ENCODE peak calls at places on chromosomes 3 and 15, in ten cellular contexts. One of them, this sample, is unnamed.
A peak's percentile ranks its signal among the peaks of the same experiment; 100 is the strongest.

GRCh38 chr3:148932976-148933375 is 58.4 kb upstream of the GYG1 start:
- DNase-seq in gastrocnemius medialis: no peak
- DNase-seq in heart left ventricle: no peak
- DNase-seq in breast epithelium: no peak
- DNase-seq in tibial nerve: no peak
- DNase-seq in A549: no peak
- DNase-seq in ovary: no peak
- DNase-seq in vagina: no peak
- DNase-seq in HCT116: no peak
- DNase-seq in uterus: no peak
- DNase-seq in this sample: no peak

GRCh38 chr3:174662653-174663052 is 196.5 kb upstream of the NAALADL2 start:
- DNase-seq in gastrocnemius medialis: no peak
- DNase-seq in heart left ventricle: no peak
- DNase-seq in breast epithelium: no peak
- DNase-seq in tibial nerve: no peak
- DNase-seq in A549: no peak
- DNase-seq in ovary: no peak
- DNase-seq in vagina: no peak
- DNase-seq in HCT116: no peak
- DNase-seq in uterus: no peak
- DNase-seq in this sample: no peak

GRCh38 chr3:78116874-78117273 is 1077.0 kb downstream of the ROBO2 start:
- DNase-seq in gastrocnemius medialis: no peak
- DNase-seq in heart left ventricle: no peak
- DNase-seq in breast epithelium: no peak
- DNase-seq in tibial nerve: no peak
- DNase-seq in A549: no peak
- DNase-seq in ovary: no peak
- DNase-seq in vagina: no peak
- DNase-seq in HCT116: no peak
- DNase-seq in uterus: no peak
- DNase-seq in this sample: no peak

GRCh38 chr15:72227192-72227586 is 3.8 kb downstream of the PKM start:
- DNase-seq in gastrocnemius medialis: peak; percentile 68
- DNase-seq in heart left ventricle: no peak
- DNase-seq in breast epithelium: no peak
- DNase-seq in tibial nerve: no peak
- DNase-seq in A549: no peak
- DNase-seq in ovary: no peak
- DNase-seq in vagina: no peak
- DNase-seq in HCT116: peak; percentile 59
- DNase-seq in uterus: peak; percentile 40
- DNase-seq in this sample: no peak

GRCh38 chr3:37624276-37624675 is 237.4 kb upstream of the CTDSPL start:
- DNase-seq in gastrocnemius medialis: no peak
- DNase-seq in heart left ventricle: no peak
- DNase-seq in breast epithelium: no peak
- DNase-seq in tibial nerve: no peak
- DNase-seq in A549: no peak
- DNase-seq in ovary: no peak
- DNase-seq in vagina: no peak
- DNase-seq in HCT116: no peak
- DNase-seq in uterus: no peak
- DNase-seq in this sample: no peak

GRCh38 chr15:76432604-76433003 is 96.0 kb downstream of the ISL2 start:
- DNase-seq in gastrocnemius medialis: no peak
- DNase-seq in heart left ventricle: no peak
- DNase-seq in breast epithelium: no peak
- DNase-seq in tibial nerve: no peak
- DNase-seq in A549: no peak
- DNase-seq in ovary: no peak
- DNase-seq in vagina: no peak
- DNase-seq in HCT116: no peak
- DNase-seq in uterus: no peak
- DNase-seq in this sample: no peak

GRCh38 chr15:74783072-74783807 is 1.4 kb downstream of the CSK start:
- DNase-seq in gastrocnemius medialis: no peak
- DNase-seq in heart left ventricle: peak; percentile 68
- DNase-seq in breast epithelium: no peak
- DNase-seq in tibial nerve: no peak
- DNase-seq in A549: no peak
- DNase-seq in ovary: no peak
- DNase-seq in vagina: no peak
- DNase-seq in HCT116: no peak
- DNase-seq in uterus: no peak
- DNase-seq in this sample: no peak

GRCh38 chr3:3212781-3213416 is 33.4 kb upstream of the CRBN start:
- DNase-seq in gastrocnemius medialis: no peak
- DNase-seq in heart left ventricle: no peak
- DNase-seq in breast epithelium: no peak
- DNase-seq in tibial nerve: no peak
- DNase-seq in A549: no peak
- DNase-seq in ovary: no peak
- DNase-seq in vagina: no peak
- DNase-seq in HCT116: no peak
- DNase-seq in uterus: no peak
- DNase-seq in this sample: no peak

GRCh38 chr3:23662079-23662617 is 143.6 kb upstream of the UBE2E1 start:
- DNase-seq in gastrocnemius medialis: no peak
- DNase-seq in heart left ventricle: no peak
- DNase-seq in breast epithelium: no peak
- DNase-seq in tibial nerve: no peak
- DNase-seq in A549: no peak
- DNase-seq in ovary: no peak
- DNase-seq in vagina: no peak
- DNase-seq in HCT116: no peak
- DNase-seq in uterus: no peak
- DNase-seq in this sample: no peak

GRCh38 chr3:23665741-23666140 is 140.0 kb upstream of the UBE2E1 start:
- DNase-seq in gastrocnemius medialis: no peak
- DNase-seq in heart left ventricle: no peak
- DNase-seq in breast epithelium: no peak
- DNase-seq in tibial nerve: no peak
- DNase-seq in A549: no peak
- DNase-seq in ovary: no peak
- DNase-seq in vagina: no peak
- DNase-seq in HCT116: no peak
- DNase-seq in uterus: no peak
- DNase-seq in this sample: no peak

GRCh38 chr3:23664459-23664858 is 141.3 kb upstream of the UBE2E1 start:
- DNase-seq in gastrocnemius medialis: no peak
- DNase-seq in heart left ventricle: no peak
- DNase-seq in breast epithelium: no peak
- DNase-seq in tibial nerve: no peak
- DNase-seq in A549: no peak
- DNase-seq in ovary: no peak
- DNase-seq in vagina: no peak
- DNase-seq in HCT116: no peak
- DNase-seq in uterus: no peak
- DNase-seq in this sample: no peak

GRCh38 chr3:23663661-23664186 is 142.0 kb upstream of the UBE2E1 start:
- DNase-seq in gastrocnemius medialis: no peak
- DNase-seq in heart left ventricle: no peak
- DNase-seq in breast epithelium: no peak
- DNase-seq in tibial nerve: no peak
- DNase-seq in A549: no peak
- DNase-seq in ovary: no peak
- DNase-seq in vagina: no peak
- DNase-seq in HCT116: no peak
- DNase-seq in uterus: no peak
- DNase-seq in this sample: no peak

DNA sequence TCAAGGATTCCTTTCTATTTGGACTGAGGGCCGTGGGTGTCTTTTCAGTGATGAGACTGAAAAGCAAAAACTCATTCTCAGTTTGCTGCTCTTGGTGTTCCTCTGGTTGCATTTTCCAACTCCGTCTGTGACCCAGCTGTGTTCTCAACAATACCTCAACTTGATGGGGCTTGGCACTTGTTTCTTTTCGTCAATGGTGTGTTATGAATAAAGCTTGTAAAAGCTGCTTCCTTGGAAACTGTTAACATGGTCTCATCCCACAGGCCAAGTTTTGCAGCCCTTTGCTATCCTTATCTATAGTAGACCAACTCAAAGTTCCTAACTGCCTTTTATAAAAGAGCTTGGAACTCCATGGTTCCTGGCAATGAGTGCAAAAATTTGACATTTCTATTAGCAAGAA is 142.5 kb upstream of the UBE2E1 start:
- DNase-seq in gastrocnemius medialis: no peak
- DNase-seq in heart left ventricle: no peak
- DNase-seq in breast epithelium: no peak
- DNase-seq in tibial nerve: no peak
- DNase-seq in A549: no peak
- DNase-seq in ovary: no peak
- DNase-seq in vagina: no peak
- DNase-seq in HCT116: no peak
- DNase-seq in uterus: peak; percentile 24
- DNase-seq in this sample: no peak
- TF ChIP-seq POLR2A in gastrocnemius medialis: no peak
- TF ChIP-seq POLR2A in heart left ventricle: no peak
- TF ChIP-seq POLR2A in breast epithelium: no peak
- TF ChIP-seq POLR2A in tibial nerve: no peak
- TF ChIP-seq POLR2A in A549: no peak
- TF ChIP-seq POLR2A in ovary: no peak
- TF ChIP-seq POLR2A in vagina: no peak
- TF ChIP-seq POLR2A in HCT116: no peak
- TF ChIP-seq POLR2A in uterus: no peak
- TF ChIP-seq POLR2A in this sample: no peak

GRCh38 chr3:52774901-52775864 is 2.2 kb upstream of the ITIH1 start:
- DNase-seq in gastrocnemius medialis: no peak
- DNase-seq in heart left ventricle: no peak
- DNase-seq in breast epithelium: no peak
- DNase-seq in tibial nerve: peak; percentile 23
- DNase-seq in A549: no peak
- DNase-seq in ovary: no peak
- DNase-seq in vagina: no peak
- DNase-seq in HCT116: no peak
- DNase-seq in uterus: no peak
- DNase-seq in this sample: no peak

GRCh38 chr3:52779011-52779410 is 1.6 kb downstream of the ITIH1 start:
- DNase-seq in gastrocnemius medialis: no peak
- DNase-seq in heart left ventricle: no peak
- DNase-seq in breast epithelium: no peak
- DNase-seq in tibial nerve: no peak
- DNase-seq in A549: no peak
- DNase-seq in ovary: no peak
- DNase-seq in vagina: no peak
- DNase-seq in HCT116: no peak
- DNase-seq in uterus: no peak
- DNase-seq in this sample: no peak

GRCh38 chr3:52775877-52776276 is 1.5 kb upstream of the ITIH1 start:
- DNase-seq in gastrocnemius medialis: no peak
- DNase-seq in heart left ventricle: no peak
- DNase-seq in breast epithelium: no peak
- DNase-seq in tibial nerve: no peak
- DNase-seq in A549: no peak
- DNase-seq in ovary: no peak
- DNase-seq in vagina: no peak
- DNase-seq in HCT116: no peak
- DNase-seq in uterus: no peak
- DNase-seq in this sample: no peak

GRCh38 chr3:52777959-52778805 is 783 bp downstream of the ITIH1 start:
- DNase-seq in gastrocnemius medialis: no peak
- DNase-seq in heart left ventricle: no peak
- DNase-seq in breast epithelium: peak; percentile 4
- DNase-seq in tibial nerve: no peak
- DNase-seq in A549: no peak
- DNase-seq in ovary: peak; percentile 9
- DNase-seq in vagina: no peak
- DNase-seq in HCT116: no peak
- DNase-seq in uterus: peak; percentile 7
- DNase-seq in this sample: no peak

DNA sequence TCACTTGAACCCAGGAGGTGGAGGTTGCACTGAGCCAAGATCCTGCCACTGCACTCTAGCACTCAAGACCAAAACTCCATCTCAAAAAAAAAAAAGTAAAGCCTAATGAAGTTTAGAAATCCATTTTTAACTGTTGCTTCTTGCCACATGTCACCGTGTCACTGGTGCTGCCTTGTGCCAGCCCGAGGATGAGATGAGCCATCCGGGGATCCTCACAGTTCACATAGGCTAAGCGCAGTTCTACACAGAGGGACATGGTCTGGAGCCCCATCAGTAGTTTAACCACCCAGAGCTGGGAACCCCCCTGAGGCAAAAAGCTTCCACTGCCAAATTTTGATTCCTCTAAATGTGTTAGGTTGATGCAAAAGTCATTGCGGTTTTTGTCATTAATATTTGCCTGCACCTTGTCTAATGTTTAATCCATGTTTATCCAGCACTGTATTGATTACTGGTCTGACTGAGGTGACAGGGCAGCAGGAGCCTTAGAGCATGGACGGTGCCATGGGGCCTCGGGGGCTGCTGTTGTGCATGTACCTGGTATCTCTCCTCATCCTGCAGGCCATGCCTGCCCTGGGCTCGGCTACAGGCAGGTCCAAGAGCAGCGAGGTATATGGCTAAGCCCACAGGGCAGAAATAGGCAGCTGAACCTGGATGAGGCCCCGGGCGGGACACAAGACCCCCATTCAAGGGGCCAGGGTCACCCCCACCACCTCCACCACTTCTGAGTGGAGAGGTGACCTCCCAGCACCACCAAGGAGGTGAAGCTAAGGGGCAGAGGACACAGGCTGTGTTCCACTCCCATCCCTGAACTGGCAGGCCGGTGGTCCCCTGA is at the start of gene ITIH1:
- DNase-seq in gastrocnemius medialis: no peak
- DNase-seq in heart left ventricle: no peak
- DNase-seq in breast epithelium: no peak
- DNase-seq in tibial nerve: no peak
- DNase-seq in A549: no peak
- DNase-seq in ovary: no peak
- DNase-seq in vagina: no peak
- DNase-seq in HCT116: no peak
- DNase-seq in uterus: peak; percentile 13
- DNase-seq in this sample: no peak
- TF ChIP-seq POLR2A in gastrocnemius medialis: no peak
- TF ChIP-seq POLR2A in heart left ventricle: no peak
- TF ChIP-seq POLR2A in breast epithelium: no peak
- TF ChIP-seq POLR2A in tibial nerve: no peak
- TF ChIP-seq POLR2A in A549: no peak
- TF ChIP-seq POLR2A in ovary: no peak
- TF ChIP-seq POLR2A in vagina: no peak
- TF ChIP-seq POLR2A in HCT116: no peak
- TF ChIP-seq POLR2A in uterus: no peak
- TF ChIP-seq POLR2A in this sample: no peak

GRCh38 chr3:153161138-153161713 is 800 bp upstream of the RAP2B start:
- DNase-seq in gastrocnemius medialis: peak; percentile 94
- DNase-seq in heart left ventricle: peak; percentile 93
- DNase-seq in breast epithelium: peak; percentile 98
- DNase-seq in tibial nerve: peak; percentile 96
- DNase-seq in A549: peak; percentile 99
- DNase-seq in ovary: peak; percentile 90
- DNase-seq in vagina: no peak
- DNase-seq in HCT116: peak; percentile 99
- DNase-seq in uterus: peak; percentile 91
- DNase-seq in this sample: peak; percentile 92

GRCh38 chr3:153163349-153164008 is 1.5 kb downstream of the RAP2B start:
- DNase-seq in gastrocnemius medialis: no peak
- DNase-seq in heart left ventricle: no peak
- DNase-seq in breast epithelium: no peak
- DNase-seq in tibial nerve: peak; percentile 16
- DNase-seq in A549: no peak
- DNase-seq in ovary: no peak
- DNase-seq in vagina: no peak
- DNase-seq in HCT116: no peak
- DNase-seq in uterus: no peak
- DNase-seq in this sample: no peak

GRCh38 chr3:153162513-153163348 is 705 bp downstream of the RAP2B start:
- DNase-seq in gastrocnemius medialis: peak; percentile 13
- DNase-seq in heart left ventricle: peak; percentile 76
- DNase-seq in breast epithelium: peak; percentile 32
- DNase-seq in tibial nerve: peak; percentile 24
- DNase-seq in A549: no peak
- DNase-seq in ovary: peak; percentile 59
- DNase-seq in vagina: no peak
- DNase-seq in HCT116: no peak
- DNase-seq in uterus: peak; percentile 37
- DNase-seq in this sample: no peak

GRCh38 chr3:153160451-153161137 is 1.4 kb upstream of the RAP2B start:
- DNase-seq in gastrocnemius medialis: peak; percentile 47
- DNase-seq in heart left ventricle: peak; percentile 87
- DNase-seq in breast epithelium: peak; percentile 87
- DNase-seq in tibial nerve: peak; percentile 60
- DNase-seq in A549: peak; percentile 87
- DNase-seq in ovary: peak; percentile 81
- DNase-seq in vagina: no peak
- DNase-seq in HCT116: peak; percentile 65
- DNase-seq in uterus: peak; percentile 72
- DNase-seq in this sample: peak; percentile 83

GRCh38 chr3:153161714-153162512 is at the start of gene RAP2B:
- DNase-seq in gastrocnemius medialis: peak; percentile 89
- DNase-seq in heart left ventricle: peak; percentile 98
- DNase-seq in breast epithelium: peak; percentile 96
- DNase-seq in tibial nerve: peak; percentile 98
- DNase-seq in A549: peak; percentile 90
- DNase-seq in ovary: peak; percentile 97
- DNase-seq in vagina: no peak
- DNase-seq in HCT116: peak; percentile 88
- DNase-seq in uterus: peak; percentile 97
- DNase-seq in this sample: peak; percentile 77
- TF ChIP-seq POLR2A in gastrocnemius medialis: peak; percentile 90
- TF ChIP-seq POLR2A in heart left ventricle: peak; percentile 98
- TF ChIP-seq POLR2A in breast epithelium: peak; percentile 56
- TF ChIP-seq POLR2A in tibial nerve: peak; percentile 93
- TF ChIP-seq POLR2A in A549: peak; percentile 99
- TF ChIP-seq POLR2A in ovary: peak; percentile 88
- TF ChIP-seq POLR2A in vagina: peak; percentile 37
- TF ChIP-seq POLR2A in HCT116: peak; percentile 79
- TF ChIP-seq POLR2A in uterus: peak; percentile 99
- TF ChIP-seq POLR2A in this sample: peak; percentile 99

GRCh38 chr3:49029563-49029884 is 326 bp upstream of the IMPDH2 start:
- DNase-seq in gastrocnemius medialis: no peak
- DNase-seq in heart left ventricle: no peak
- DNase-seq in breast epithelium: no peak
- DNase-seq in tibial nerve: no peak
- DNase-seq in A549: no peak
- DNase-seq in ovary: no peak
- DNase-seq in vagina: no peak
- DNase-seq in HCT116: no peak
- DNase-seq in uterus: no peak
- DNase-seq in this sample: no peak

GRCh38 chr3:49026536-49026935 is 2.7 kb downstream of the IMPDH2 start:
- DNase-seq in gastrocnemius medialis: no peak
- DNase-seq in heart left ventricle: no peak
- DNase-seq in breast epithelium: no peak
- DNase-seq in tibial nerve: no peak
- DNase-seq in A549: no peak
- DNase-seq in ovary: peak; percentile 26
- DNase-seq in vagina: no peak
- DNase-seq in HCT116: no peak
- DNase-seq in uterus: no peak
- DNase-seq in this sample: no peak

GRCh38 chr3:49028673-49029562 is at the start of gene IMPDH2:
- DNase-seq in gastrocnemius medialis: peak; percentile 92
- DNase-seq in heart left ventricle: peak; percentile 97
- DNase-seq in breast epithelium: peak; percentile 88
- DNase-seq in tibial nerve: peak; percentile 90
- DNase-seq in A549: peak; percentile 47
- DNase-seq in ovary: peak; percentile 96
- DNase-seq in vagina: no peak
- DNase-seq in HCT116: peak; percentile 87
- DNase-seq in uterus: peak; percentile 95
- DNase-seq in this sample: peak; percentile 71

GRCh38 chr3:49027634-49028033 is 1.6 kb downstream of the IMPDH2 start:
- DNase-seq in gastrocnemius medialis: no peak
- DNase-seq in heart left ventricle: no peak
- DNase-seq in breast epithelium: no peak
- DNase-seq in tibial nerve: no peak
- DNase-seq in A549: no peak
- DNase-seq in ovary: peak; percentile 23
- DNase-seq in vagina: no peak
- DNase-seq in HCT116: no peak
- DNase-seq in uterus: no peak
- DNase-seq in this sample: no peak

GRCh38 chr3:49028298-49028672 is 913 bp downstream of the IMPDH2 start:
- DNase-seq in gastrocnemius medialis: no peak
- DNase-seq in heart left ventricle: no peak
- DNase-seq in breast epithelium: no peak
- DNase-seq in tibial nerve: no peak
- DNase-seq in A549: no peak
- DNase-seq in ovary: peak; percentile 31
- DNase-seq in vagina: no peak
- DNase-seq in HCT116: no peak
- DNase-seq in uterus: no peak
- DNase-seq in this sample: no peak
- TF ChIP-seq POLR2A in gastrocnemius medialis: no peak
- TF ChIP-seq POLR2A in heart left ventricle: no peak
- TF ChIP-seq POLR2A in breast epithelium: no peak
- TF ChIP-seq POLR2A in tibial nerve: no peak
- TF ChIP-seq POLR2A in A549: no peak
- TF ChIP-seq POLR2A in ovary: no peak
- TF ChIP-seq POLR2A in vagina: no peak
- TF ChIP-seq POLR2A in HCT116: peak; percentile 30
- TF ChIP-seq POLR2A in uterus: no peak
- TF ChIP-seq POLR2A in this sample: no peak